ENCODE peak calls at places on chromosome 14, in nine cellular contexts. R is smooth muscle cell of the brain vasculature; B is RCC 7860; P is neuronal stem cell; J is hippocampal formation; V is HAP-1; A is uterus; H is stimulated activated CD4-positive, alpha-beta T cell treated with anti-CD3 and anti-CD28 coated beads, Interleukin-4, amount 100 ng/mL, for 24 hours; E is HT1080. Z is an unnamed sample.

GRCh38 chr14:51576112-51576420 is 75.6 kb upstream of the FRMD6 start:
- DNase-seq in R (no peak), B (no peak), P (no peak), J (no peak), V (no peak), A (no peak), H (no peak), E (peak), Z (no peak)

GRCh38 chr14:51431033-51431709 is 191.1 kb downstream of the TMX1 start:
- DNase-seq in R (no peak), B (no peak), P (no peak), J (no peak), V (no peak), A (no peak), H (no peak), E (no peak), Z (no peak)

GRCh38 chr14:101233016-101233355 is 328.3 kb upstream of the DIO3 start:
- DNase-seq in R (no peak), B (no peak), P (no peak), J (no peak), V (no peak), A (no peak), H (no peak), E (no peak), Z (peak)

GRCh38 chr14:55107766-55108554 is 21.1 kb upstream of the LGALS3 start:
- DNase-seq in R (peak), B (peak), P (no peak), J (no peak), V (no peak), A (peak), H (peak), E (peak), Z (peak)

GRCh38 chr14:28746247-28746646 is 20.3 kb upstream of the FOXG1 start:
- DNase-seq in R (no peak), B (no peak), P (no peak), J (no peak), V (no peak), A (no peak), H (no peak), E (no peak), Z (no peak)

GRCh38 chr14:65877631-65878030 is 465.1 kb downstream of the FUT8 start:
- DNase-seq in R (no peak), B (no peak), P (no peak), J (no peak), V (no peak), A (no peak), H (no peak), E (no peak), Z (no peak)

GRCh38 chr14:83816755-83817154 is 1713.2 kb upstream of the FLRT2 start:
- DNase-seq in R (no peak), B (no peak), P (no peak), J (no peak), V (no peak), A (no peak), H (no peak), E (peak), Z (no peak)

GRCh38 chr14:24365600-24366374 is 2.2 kb upstream of the NFATC4 start:
- DNase-seq in R (peak), B (peak), P (peak), J (peak), V (peak), A (peak), H (peak), E (peak), Z (peak)

GRCh38 chr14:76143642-76144041 is 8.1 kb upstream of the GPATCH2L start:
- DNase-seq in R (no peak), B (no peak), P (no peak), J (no peak), V (no peak), A (no peak), H (no peak), E (no peak), Z (no peak)

GRCh38 chr14:96638041-96638855 is 136.1 kb downstream of the PAPOLA start:
- DNase-seq in R (no peak), B (no peak), P (no peak), J (no peak), V (no peak), A (no peak), H (no peak), E (no peak), Z (no peak)

GRCh38 chr14:99756796-99757195 is 36.4 kb upstream of the EML1 start:
- DNase-seq in R (no peak), B (peak), P (no peak), J (no peak), V (no peak), A (peak), H (no peak), E (peak), Z (no peak)

GRCh38 chr14:36217027-36217426 is 40.5 kb upstream of the PTCSC3 start:
- DNase-seq in R (no peak), B (no peak), P (no peak), J (no peak), V (no peak), A (no peak), H (no peak), E (no peak), Z (no peak)

GRCh38 chr14:91873476-91874265 is 6.3 kb upstream of the TC2N start:
- DNase-seq in R (no peak), B (no peak), P (no peak), J (no peak), V (no peak), A (no peak), H (peak), E (peak), Z (no peak)

GRCh38 chr14:65096323-65097089 is 5.8 kb downstream of the MAX start:
- DNase-seq in R (no peak), B (no peak), P (no peak), J (no peak), V (no peak), A (no peak), H (peak), E (no peak), Z (no peak)

GRCh38 chr14:37992489-37992888 is 215.2 kb upstream of the SSTR1 start:
- DNase-seq in R (no peak), B (no peak), P (no peak), J (no peak), V (no peak), A (no peak), H (no peak), E (no peak), Z (no peak)

GRCh38 chr14:99769799-99770198 is 23.4 kb upstream of the EML1 start:
- DNase-seq in R (no peak), B (no peak), P (no peak), J (no peak), V (no peak), A (peak), H (no peak), E (no peak), Z (peak)

GRCh38 chr14:93323597-93323992 is 9.2 kb downstream of the BTBD7 start:
- DNase-seq in R (no peak), B (no peak), P (no peak), J (no peak), V (no peak), A (no peak), H (no peak), E (no peak), Z (no peak)

GRCh38 chr14:102201369-102201748 is 61.7 kb downstream of the WDR20 start:
- DNase-seq in R (no peak), B (no peak), P (no peak), J (no peak), V (no peak), A (no peak), H (peak), E (no peak), Z (no peak)

Z was measured in mesenteric fat pad.